ENCODE peak calls at places on chromosomes 2 and 18, in ten cellular contexts. One of them, this sample, is unnamed.

GRCh38 chr2:173151671-173152398 is 76.2 kb downstream of the MAP3K20 start:
- DNase-seq in cardiac muscle cell: peak
- DNase-seq in body of pancreas: no peak
- DNase-seq in right atrium auricular region: no peak
- DNase-seq in MM.1S: no peak
- DNase-seq in hepatocyte: no peak
- DNase-seq in CD4-positive, alpha-beta T cell: no peak
- DNase-seq in A673: peak
- DNase-seq in psoas muscle: no peak
- DNase-seq in uterus: no peak
- DNase-seq in this sample: no peak

GRCh38 chr18:67865400-67865799 is 348.9 kb upstream of the DSEL start:
- DNase-seq in MM.1S: no peak
- DNase-seq in CD4-positive, alpha-beta T cell: no peak
- DNase-seq in body of pancreas: no peak
- DNase-seq in A673: no peak
- DNase-seq in psoas muscle: no peak
- DNase-seq in right atrium auricular region: no peak
- DNase-seq in hepatocyte: no peak
- DNase-seq in cardiac muscle cell: no peak
- DNase-seq in uterus: no peak
- DNase-seq in this sample: no peak

GRCh38 chr18:24831091-24831490 is 370.7 kb downstream of the HRH4 start:
- DNase-seq in body of pancreas: no peak
- DNase-seq in cardiac muscle cell: no peak
- DNase-seq in MM.1S: no peak
- DNase-seq in right atrium auricular region: no peak
- DNase-seq in A673: no peak
- DNase-seq in uterus: no peak
- DNase-seq in hepatocyte: no peak
- DNase-seq in CD4-positive, alpha-beta T cell: no peak
- DNase-seq in psoas muscle: no peak
- DNase-seq in this sample: no peak

GRCh38 chr2:189467593-189467992 is 26.3 kb downstream of the WDR75 start:
- DNase-seq in CD4-positive, alpha-beta T cell: no peak
- DNase-seq in cardiac muscle cell: no peak
- DNase-seq in psoas muscle: no peak
- DNase-seq in right atrium auricular region: no peak
- DNase-seq in MM.1S: no peak
- DNase-seq in A673: no peak
- DNase-seq in hepatocyte: no peak
- DNase-seq in body of pancreas: no peak
- DNase-seq in uterus: no peak
- DNase-seq in this sample: no peak

GRCh38 chr2:54122939-54123338 is 7.5 kb downstream of the ACYP2 start:
- DNase-seq in hepatocyte: peak
- DNase-seq in body of pancreas: no peak
- DNase-seq in uterus: no peak
- DNase-seq in cardiac muscle cell: peak
- DNase-seq in CD4-positive, alpha-beta T cell: no peak
- DNase-seq in right atrium auricular region: no peak
- DNase-seq in A673: peak
- DNase-seq in MM.1S: no peak
- DNase-seq in psoas muscle: no peak
- DNase-seq in this sample: no peak

GRCh38 chr2:177165731-177166711 is 46.6 kb upstream of the HNRNPA3 start:
- DNase-seq in psoas muscle: no peak
- DNase-seq in A673: no peak
- DNase-seq in CD4-positive, alpha-beta T cell: no peak
- DNase-seq in hepatocyte: peak
- DNase-seq in MM.1S: peak
- DNase-seq in right atrium auricular region: peak
- DNase-seq in body of pancreas: peak
- DNase-seq in uterus: no peak
- DNase-seq in cardiac muscle cell: peak
- DNase-seq in this sample: no peak

GRCh38 chr2:85774126-85774978 is 20.6 kb downstream of the ATOH8 start:
- DNase-seq in A673: no peak
- DNase-seq in psoas muscle: no peak
- DNase-seq in MM.1S: no peak
- DNase-seq in body of pancreas: no peak
- DNase-seq in right atrium auricular region: no peak
- DNase-seq in CD4-positive, alpha-beta T cell: no peak
- DNase-seq in cardiac muscle cell: no peak
- DNase-seq in hepatocyte: no peak
- DNase-seq in uterus: no peak
- DNase-seq in this sample: no peak

GRCh38 chr18:34947711-34948125 is 93.5 kb upstream of the MAPRE2 start:
- DNase-seq in MM.1S: no peak
- DNase-seq in cardiac muscle cell: peak
- DNase-seq in uterus: no peak
- DNase-seq in A673: no peak
- DNase-seq in right atrium auricular region: no peak
- DNase-seq in body of pancreas: no peak
- DNase-seq in psoas muscle: no peak
- DNase-seq in CD4-positive, alpha-beta T cell: no peak
- DNase-seq in hepatocyte: no peak
- DNase-seq in this sample: no peak

GRCh38 chr18:63823516-63824219 is 48.5 kb downstream of the SERPINB7 start:
- DNase-seq in hepatocyte: no peak
- DNase-seq in right atrium auricular region: no peak
- DNase-seq in CD4-positive, alpha-beta T cell: no peak
- DNase-seq in cardiac muscle cell: peak
- DNase-seq in psoas muscle: peak
- DNase-seq in body of pancreas: peak
- DNase-seq in MM.1S: no peak
- DNase-seq in A673: no peak
- DNase-seq in uterus: no peak
- DNase-seq in this sample: no peak

GRCh38 chr2:216339456-216340279 is 32.6 kb downstream of the MARCHF4 start:
- DNase-seq in hepatocyte: peak
- DNase-seq in uterus: peak
- DNase-seq in MM.1S: no peak
- DNase-seq in right atrium auricular region: no peak
- DNase-seq in body of pancreas: no peak
- DNase-seq in psoas muscle: no peak
- DNase-seq in A673: peak
- DNase-seq in CD4-positive, alpha-beta T cell: no peak
- DNase-seq in cardiac muscle cell: peak
- DNase-seq in this sample: peak

GRCh38 chr2:231306791-231307440 is 88.6 kb upstream of the B3GNT7 start:
- DNase-seq in CD4-positive, alpha-beta T cell: no peak
- DNase-seq in right atrium auricular region: peak
- DNase-seq in A673: no peak
- DNase-seq in body of pancreas: no peak
- DNase-seq in cardiac muscle cell: no peak
- DNase-seq in uterus: no peak
- DNase-seq in psoas muscle: no peak
- DNase-seq in MM.1S: no peak
- DNase-seq in hepatocyte: no peak
- DNase-seq in this sample: no peak

GRCh38 chr2:101736233-101736632 is 38.7 kb downstream of the MAP4K4 start:
- DNase-seq in hepatocyte: no peak
- DNase-seq in body of pancreas: no peak
- DNase-seq in right atrium auricular region: no peak
- DNase-seq in A673: no peak
- DNase-seq in CD4-positive, alpha-beta T cell: no peak
- DNase-seq in cardiac muscle cell: no peak
- DNase-seq in uterus: no peak
- DNase-seq in MM.1S: no peak
- DNase-seq in psoas muscle: no peak
- DNase-seq in this sample: peak

GRCh38 chr2:148875387-148876051 is 492 bp downstream of the KIF5C start:
- DNase-seq in uterus: no peak
- DNase-seq in psoas muscle: no peak
- DNase-seq in CD4-positive, alpha-beta T cell: no peak
- DNase-seq in cardiac muscle cell: no peak
- DNase-seq in body of pancreas: no peak
- DNase-seq in right atrium auricular region: no peak
- DNase-seq in A673: no peak
- DNase-seq in MM.1S: no peak
- DNase-seq in hepatocyte: no peak
- DNase-seq in this sample: no peak

GRCh38 chr2:53787255-53787910 is 539 bp downstream of the ERLEC1 start:
- DNase-seq in MM.1S: peak
- DNase-seq in hepatocyte: peak
- DNase-seq in right atrium auricular region: no peak
- DNase-seq in CD4-positive, alpha-beta T cell: no peak
- DNase-seq in psoas muscle: no peak
- DNase-seq in cardiac muscle cell: peak
- DNase-seq in body of pancreas: no peak
- DNase-seq in A673: peak
- DNase-seq in uterus: no peak
- DNase-seq in this sample: peak

GRCh38 chr2:199455533-199456382 is 2.0 kb downstream of the SATB2 start:
- DNase-seq in MM.1S: no peak
- DNase-seq in uterus: no peak
- DNase-seq in cardiac muscle cell: peak
- DNase-seq in psoas muscle: peak
- DNase-seq in A673: peak
- DNase-seq in hepatocyte: peak
- DNase-seq in right atrium auricular region: no peak
- DNase-seq in CD4-positive, alpha-beta T cell: no peak
- DNase-seq in body of pancreas: peak
- DNase-seq in this sample: no peak

GRCh38 chr2:96536445-96537065 is at the start of gene ARID5A:
- DNase-seq in A673: peak
- DNase-seq in right atrium auricular region: peak
- DNase-seq in uterus: peak
- DNase-seq in cardiac muscle cell: peak
- DNase-seq in hepatocyte: peak
- DNase-seq in psoas muscle: peak
- DNase-seq in body of pancreas: peak
- DNase-seq in MM.1S: peak
- DNase-seq in CD4-positive, alpha-beta T cell: peak
- DNase-seq in this sample: peak

GRCh38 chr2:96535331-96535730 is 1.2 kb upstream of the ARID5A start:
- DNase-seq in right atrium auricular region: no peak
- DNase-seq in body of pancreas: no peak
- DNase-seq in MM.1S: no peak
- DNase-seq in hepatocyte: no peak
- DNase-seq in CD4-positive, alpha-beta T cell: no peak
- DNase-seq in cardiac muscle cell: no peak
- DNase-seq in psoas muscle: no peak
- DNase-seq in A673: no peak
- DNase-seq in uterus: no peak
- DNase-seq in this sample: no peak

GRCh38 chr2:96537734-96538486 is 1.4 kb downstream of the ARID5A start:
- DNase-seq in MM.1S: peak
- DNase-seq in A673: no peak
- DNase-seq in right atrium auricular region: no peak
- DNase-seq in body of pancreas: no peak
- DNase-seq in uterus: peak
- DNase-seq in hepatocyte: no peak
- DNase-seq in CD4-positive, alpha-beta T cell: peak
- DNase-seq in psoas muscle: peak
- DNase-seq in cardiac muscle cell: no peak
- DNase-seq in this sample: no peak

GRCh38 chr2:96538487-96539214 is 2.1 kb downstream of the ARID5A start:
- DNase-seq in MM.1S: peak
- DNase-seq in psoas muscle: peak
- DNase-seq in cardiac muscle cell: peak
- DNase-seq in CD4-positive, alpha-beta T cell: peak
- DNase-seq in body of pancreas: peak
- DNase-seq in hepatocyte: peak
- DNase-seq in right atrium auricular region: peak
- DNase-seq in A673: peak
- DNase-seq in uterus: peak
- DNase-seq in this sample: peak

GRCh38 chr2:96537066-96537733 is 648 bp downstream of the ARID5A start:
- DNase-seq in cardiac muscle cell: peak
- DNase-seq in MM.1S: peak
- DNase-seq in CD4-positive, alpha-beta T cell: peak
- DNase-seq in A673: peak
- DNase-seq in psoas muscle: peak
- DNase-seq in uterus: peak
- DNase-seq in hepatocyte: peak
- DNase-seq in right atrium auricular region: peak
- DNase-seq in body of pancreas: peak
- DNase-seq in this sample: no peak
- H3K27ac ChIP-seq in cardiac muscle cell: no peak
- H3K27ac ChIP-seq in MM.1S: peak
- H3K27ac ChIP-seq in CD4-positive, alpha-beta T cell: peak
- H3K27ac ChIP-seq in A673: peak
- H3K27ac ChIP-seq in psoas muscle: peak
- H3K27ac ChIP-seq in uterus: peak
- H3K27ac ChIP-seq in hepatocyte: peak
- H3K27ac ChIP-seq in right atrium auricular region: peak
- H3K27ac ChIP-seq in body of pancreas: peak
- H3K27ac ChIP-seq in this sample: peak

DNA sequence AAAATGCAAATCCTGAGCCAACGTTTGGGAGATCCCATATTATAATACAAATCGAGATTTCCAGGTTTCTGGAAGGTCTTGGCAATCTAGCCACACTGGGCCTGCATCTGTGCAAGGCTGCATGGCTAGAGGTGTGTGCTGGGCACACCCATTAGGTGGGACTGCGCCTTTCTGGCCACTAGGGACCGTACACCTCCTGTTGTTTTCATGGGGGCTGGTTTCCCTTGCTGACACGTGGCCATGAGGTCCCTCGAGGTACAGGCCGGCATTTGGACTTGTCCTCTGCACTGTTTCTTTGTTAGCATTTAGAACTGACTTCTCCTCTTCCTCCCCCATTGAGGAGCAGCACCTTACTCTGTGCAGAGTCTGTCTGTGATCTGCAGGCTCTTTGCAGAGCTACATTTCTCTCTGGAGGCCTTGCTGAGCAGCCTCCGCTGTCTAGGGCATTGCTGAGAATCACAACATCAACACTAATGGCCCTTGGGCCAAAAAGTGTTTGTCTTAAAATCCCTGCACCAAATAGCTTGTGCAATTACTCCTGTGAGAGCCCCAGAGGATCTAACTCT is 131.2 kb downstream of the NEDD4L start:
- DNase-seq in body of pancreas: no peak
- DNase-seq in A673: no peak
- DNase-seq in hepatocyte: no peak
- DNase-seq in psoas muscle: no peak
- DNase-seq in CD4-positive, alpha-beta T cell: no peak
- DNase-seq in uterus: no peak
- DNase-seq in MM.1S: no peak
- DNase-seq in cardiac muscle cell: no peak
- DNase-seq in right atrium auricular region: peak
- DNase-seq in this sample: no peak
- TF ChIP-seq CTCF in body of pancreas: no peak
- TF ChIP-seq CTCF in A673: no peak
- TF ChIP-seq CTCF in hepatocyte: no peak
- TF ChIP-seq CTCF in psoas muscle: no peak
- TF ChIP-seq CTCF in CD4-positive, alpha-beta T cell: no peak
- TF ChIP-seq CTCF in uterus: no peak
- TF ChIP-seq CTCF in MM.1S: no peak
- TF ChIP-seq CTCF in cardiac muscle cell: no peak
- TF ChIP-seq CTCF in right atrium auricular region: no peak
- TF ChIP-seq CTCF in this sample: no peak

GRCh38 chr18:41992066-41992465 is 37.0 kb downstream of the PIK3C3 start:
- DNase-seq in psoas muscle: no peak
- DNase-seq in CD4-positive, alpha-beta T cell: no peak
- DNase-seq in body of pancreas: no peak
- DNase-seq in A673: no peak
- DNase-seq in uterus: no peak
- DNase-seq in hepatocyte: no peak
- DNase-seq in MM.1S: no peak
- DNase-seq in cardiac muscle cell: no peak
- DNase-seq in right atrium auricular region: no peak
- DNase-seq in this sample: no peak
- H3K27ac ChIP-seq in psoas muscle: no peak
- H3K27ac ChIP-seq in CD4-positive, alpha-beta T cell: no peak
- H3K27ac ChIP-seq in body of pancreas: no peak
- H3K27ac ChIP-seq in A673: no peak
- H3K27ac ChIP-seq in uterus: no peak
- H3K27ac ChIP-seq in hepatocyte: no peak
- H3K27ac ChIP-seq in MM.1S: no peak
- H3K27ac ChIP-seq in cardiac muscle cell: peak
- H3K27ac ChIP-seq in right atrium auricular region: no peak
- H3K27ac ChIP-seq in this sample: no peak

GRCh38 chr2:237956402-237956736 is 10.4 kb upstream of the UBE2F start:
- DNase-seq in A673: no peak
- DNase-seq in MM.1S: no peak
- DNase-seq in body of pancreas: no peak
- DNase-seq in CD4-positive, alpha-beta T cell: no peak
- DNase-seq in right atrium auricular region: no peak
- DNase-seq in cardiac muscle cell: peak
- DNase-seq in uterus: no peak
- DNase-seq in psoas muscle: no peak
- DNase-seq in hepatocyte: no peak
- DNase-seq in this sample: no peak
- TF ChIP-seq CTCF in A673: no peak
- TF ChIP-seq CTCF in MM.1S: no peak
- TF ChIP-seq CTCF in body of pancreas: no peak
- TF ChIP-seq CTCF in CD4-positive, alpha-beta T cell: no peak
- TF ChIP-seq CTCF in right atrium auricular region: no peak
- TF ChIP-seq CTCF in cardiac muscle cell: no peak
- TF ChIP-seq CTCF in uterus: no peak
- TF ChIP-seq CTCF in psoas muscle: no peak
- TF ChIP-seq CTCF in hepatocyte: no peak
- TF ChIP-seq CTCF in this sample: no peak

This sample was measured in dorsolateral prefrontal cortex.